ENCODE peak calls at places on chromosomes 7 and 10, in ten cellular contexts. L is A549, W is IMR-90, Y is stomach, I is GM12891, P is esophagus squamous epithelium, B is HCT116, E is esophagus muscularis mucosa, D is endothelial cell of umbilical vein, A is upper lobe of left lung. V is an unnamed sample.
A peak's percentile ranks its signal among the peaks of the same experiment; 100 is the strongest.

GRCh38 chr10:2414562-2414961 is 652.8 kb upstream of the PFKP start:
- DNase-seq in B (no peak), D (no peak), E (no peak), L (no peak), W (no peak), Y (no peak), A (no peak), I (no peak), P (no peak), V (no peak)

GRCh38 chr7:112596260-112596659 is 115.5 kb downstream of the LSMEM1 start:
- DNase-seq in W (no peak), E (no peak), P (no peak), I (no peak), B (no peak), L (no peak), D (no peak), A (no peak), Y (no peak), V (no peak)

GRCh38 chr10:118373786-118374185 is 31.7 kb upstream of the FAM204A start:
- DNase-seq in I (no peak), E (no peak), Y (no peak), P (no peak), W (peak; percentile 69), L (peak; percentile 4), D (peak; percentile 15), A (no peak), B (no peak), V (no peak)

GRCh38 chr7:157996359-157997079 is 591.1 kb downstream of the PTPRN2 start:
- DNase-seq in Y (no peak), P (no peak), I (no peak), A (no peak), B (no peak), E (no peak), L (no peak), D (no peak), W (no peak), V (no peak)

GRCh38 chr7:125568799-125569198 is 639.2 kb upstream of the POT1 start:
- DNase-seq in P (no peak), L (no peak), I (no peak), E (no peak), W (no peak), D (no peak), Y (no peak), A (no peak), B (no peak), V (no peak)

GRCh38 chr7:3194501-3195141 is 106.4 kb upstream of the SDK1 start:
- DNase-seq in E (no peak), P (no peak), L (peak; percentile 86), Y (no peak), B (no peak), A (no peak), W (peak; percentile 89), D (peak; percentile 76), I (no peak), V (no peak)

GRCh38 chr7:116691664-116692063 is 19.7 kb downstream of the MET start:
- DNase-seq in E (no peak), Y (no peak), B (no peak), D (no peak), A (no peak), W (no peak), L (peak; percentile 76), P (no peak), I (no peak), V (no peak)

GRCh38 chr10:55500931-55501559 is 700.0 kb upstream of the PCDH15 start:
- DNase-seq in A (no peak), P (no peak), D (peak; percentile 57), E (no peak), B (no peak), W (no peak), L (peak; percentile 37), I (no peak), Y (no peak), V (no peak)

DNA sequence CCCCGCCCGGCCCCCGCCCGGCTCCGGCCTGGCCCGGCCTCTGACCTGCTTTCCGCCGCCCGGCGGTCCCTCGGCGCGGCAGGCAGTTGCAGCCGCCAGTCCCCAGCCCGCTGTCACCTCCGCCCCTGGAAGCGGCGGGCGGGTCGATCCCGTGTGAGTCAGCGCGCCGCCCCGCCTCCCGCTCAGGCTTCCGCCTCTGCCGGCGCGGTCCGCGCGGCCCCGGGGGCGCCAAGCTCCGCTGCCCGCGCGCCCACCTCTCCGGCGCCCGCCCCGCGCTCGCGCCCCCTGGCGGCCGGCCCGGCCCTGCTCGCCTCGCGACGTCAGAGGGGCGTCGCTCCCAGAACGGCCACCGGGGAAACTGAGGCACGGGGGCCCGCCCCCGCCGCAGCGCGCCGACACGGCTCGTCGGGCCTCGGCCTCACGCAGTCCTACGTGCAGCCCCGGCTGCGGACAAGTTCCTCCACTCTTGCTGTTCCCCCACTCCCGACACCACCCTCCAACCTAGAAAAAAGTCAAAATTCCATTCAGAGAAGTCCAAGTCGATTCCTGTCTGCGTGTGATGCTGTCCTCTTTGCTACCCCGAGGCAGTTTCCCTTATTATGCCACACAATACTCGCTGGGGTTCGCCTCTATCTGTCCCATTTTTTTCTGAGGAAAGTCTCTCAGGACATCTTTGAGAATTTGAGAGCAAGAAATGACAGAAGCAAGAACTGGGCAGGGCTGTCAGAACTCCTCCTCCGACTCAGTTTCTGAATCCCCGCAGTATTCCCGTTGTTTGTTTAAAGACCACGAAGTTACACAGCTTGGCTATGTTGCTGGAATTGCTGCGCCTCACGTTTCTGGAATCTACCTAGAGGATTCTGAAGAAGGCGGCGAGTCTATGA is at the start of gene DNMBP:
- DNase-seq in B (peak; percentile 63), D (peak; percentile 83), A (peak; percentile 83), L (peak; percentile 82), Y (peak; percentile 83), W (peak; percentile 79), E (no peak), I (peak; percentile 82), P (peak; percentile 25), V (peak; percentile 94)
- TF ChIP-seq POLR2A in B (no peak), D (peak; percentile 74), A (no peak), L (peak; percentile 37), Y (no peak), W (peak; percentile 26), E (no peak), I (no peak), P (no peak), V (no peak)

GRCh38 chr7:129669901-129670300 is 58.4 kb downstream of the NRF1 start:
- DNase-seq in Y (no peak), W (no peak), I (no peak), L (no peak), P (no peak), D (no peak), E (no peak), B (no peak), A (no peak), V (no peak)

GRCh38 chr7:129667551-129667950 is 56.0 kb downstream of the NRF1 start:
- DNase-seq in E (no peak), I (no peak), P (no peak), A (no peak), D (no peak), W (no peak), L (no peak), B (no peak), Y (no peak), V (no peak)

GRCh38 chr7:129671276-129671675 is 59.8 kb downstream of the NRF1 start:
- DNase-seq in D (no peak), L (no peak), E (no peak), W (no peak), B (no peak), P (no peak), A (no peak), I (no peak), Y (no peak), V (no peak)

GRCh38 chr7:129667116-129667515 is 55.6 kb downstream of the NRF1 start:
- DNase-seq in L (no peak), B (no peak), W (no peak), Y (no peak), P (no peak), I (no peak), A (no peak), E (no peak), D (no peak), V (no peak)

GRCh38 chr7:129670636-129671035 is 59.1 kb downstream of the NRF1 start:
- DNase-seq in A (no peak), B (no peak), L (no peak), E (no peak), Y (no peak), W (peak; percentile 39), P (no peak), I (no peak), D (peak; percentile 41), V (no peak)
- TF ChIP-seq POLR2A in A (no peak), B (no peak), L (no peak), E (no peak), Y (no peak), W (no peak), P (no peak), I (no peak), D (no peak), V (no peak)

GRCh38 chr7:1043552-1044188 is 676 bp upstream of the GPR146 start:
- DNase-seq in A (no peak), D (no peak), W (no peak), P (no peak), I (no peak), B (no peak), L (no peak), Y (no peak), E (no peak), V (no peak)

GRCh38 chr7:1045038-1045726 is 836 bp downstream of the GPR146 start:
- DNase-seq in A (no peak), P (no peak), I (no peak), D (no peak), W (no peak), L (no peak), B (no peak), E (no peak), Y (no peak), V (no peak)

GRCh38 chr7:1045727-1046063 is 1.3 kb downstream of the GPR146 start:
- DNase-seq in I (no peak), L (no peak), D (no peak), W (no peak), P (no peak), E (no peak), A (no peak), B (no peak), Y (no peak), V (no peak)

GRCh38 chr7:1042161-1042833 is 2.0 kb upstream of the GPR146 start:
- DNase-seq in I (no peak), P (no peak), D (no peak), L (no peak), B (no peak), E (no peak), A (no peak), Y (peak; percentile 75), W (no peak), V (no peak)

DNA sequence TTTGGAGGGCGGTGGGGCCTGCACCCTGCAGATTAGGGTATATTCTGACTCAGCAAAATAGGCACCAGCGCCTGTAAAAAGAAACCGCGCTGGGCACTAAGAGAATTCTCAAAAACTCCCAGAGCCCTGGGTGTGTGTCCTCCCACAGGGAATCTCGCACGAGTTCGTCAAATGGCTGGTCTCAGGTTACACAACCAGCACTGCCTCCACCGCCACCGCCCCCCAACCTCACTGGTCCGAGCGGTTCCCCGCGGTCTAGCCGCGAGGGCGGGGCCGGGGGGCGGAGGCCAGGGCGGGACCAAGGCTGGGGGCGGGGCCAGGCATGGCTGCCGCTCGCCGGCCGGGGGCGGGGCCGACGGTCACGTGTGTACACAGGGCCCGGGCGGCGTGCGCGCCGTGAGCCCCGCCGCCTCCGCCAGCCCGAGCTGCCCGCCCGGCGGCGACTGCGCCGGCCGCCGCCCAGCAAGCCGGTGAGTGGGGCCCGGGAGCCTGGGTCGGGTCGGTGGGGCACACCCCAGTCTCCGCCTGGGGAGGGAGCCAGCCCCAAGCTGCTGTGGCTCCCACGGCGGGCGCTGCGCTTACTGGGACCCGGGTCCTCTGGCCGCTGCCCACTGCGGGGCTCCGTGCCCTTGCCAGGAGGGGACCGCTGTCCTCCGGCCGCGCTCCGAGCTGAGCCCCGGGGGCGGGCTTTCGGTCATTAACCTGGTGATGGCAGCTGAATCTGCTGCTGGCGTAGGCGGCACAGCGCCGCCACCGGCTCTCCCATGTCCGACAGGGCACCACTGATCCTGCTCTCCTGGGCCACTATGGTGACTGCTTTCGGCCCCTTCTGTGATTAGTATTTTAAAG is at the start of gene GPR146:
- DNase-seq in E (peak; percentile 99), L (peak; percentile 91), Y (peak; percentile 97), P (peak; percentile 75), W (peak; percentile 94), I (peak; percentile 100), D (peak; percentile 95), A (peak; percentile 98), B (peak; percentile 86), V (peak; percentile 97)
- TF ChIP-seq POLR2A in E (no peak), L (no peak), Y (no peak), P (no peak), W (no peak), I (no peak), D (peak; percentile 33), A (no peak), B (peak; percentile 21), V (peak; percentile 50)

GRCh38 chr10:119654540-119654939 is 3.4 kb downstream of the BAG3 start:
- DNase-seq in A (peak; percentile 89), D (peak; percentile 52), E (no peak), W (no peak), P (no peak), Y (peak; percentile 75), B (no peak), I (no peak), L (peak; percentile 56), V (peak; percentile 66)
- TF ChIP-seq POLR2A in A (no peak), D (peak; percentile 30), E (no peak), W (no peak), P (no peak), Y (no peak), B (no peak), I (no peak), L (no peak), V (peak; percentile 21)